ENCODE peak calls at places on chromosomes 16 and 17, in seven cellular contexts. One of them, this sample, is unnamed.

GRCh38 chr17:42553161-42553818 is 567 bp downstream of the HSD17B1 start:
- DNase-seq in gastrocnemius medialis: no peak
- DNase-seq in AG04449: no peak
- DNase-seq in mucosa of descending colon: peak
- DNase-seq in GM06990: no peak
- DNase-seq in CD4-positive, alpha-beta T cell: no peak
- DNase-seq in MM.1S: no peak
- DNase-seq in this sample: no peak

GRCh38 chr17:75778861-75779249 is 5.8 kb upstream of the UNK start:
- DNase-seq in gastrocnemius medialis: peak
- DNase-seq in CD4-positive, alpha-beta T cell: no peak
- DNase-seq in GM06990: no peak
- DNase-seq in MM.1S: peak
- DNase-seq in AG04449: no peak
- DNase-seq in mucosa of descending colon: no peak
- DNase-seq in this sample: no peak

GRCh38 chr17:82930924-82931695 is 91.3 kb upstream of the ZNF750 start:
- DNase-seq in mucosa of descending colon: peak
- DNase-seq in GM06990: no peak
- DNase-seq in gastrocnemius medialis: no peak
- DNase-seq in AG04449: no peak
- DNase-seq in CD4-positive, alpha-beta T cell: no peak
- DNase-seq in MM.1S: no peak
- DNase-seq in this sample: no peak

GRCh38 chr16:59260892-59261291 is 526.8 kb upstream of the GOT2 start:
- DNase-seq in MM.1S: no peak
- DNase-seq in mucosa of descending colon: no peak
- DNase-seq in GM06990: no peak
- DNase-seq in gastrocnemius medialis: no peak
- DNase-seq in CD4-positive, alpha-beta T cell: no peak
- DNase-seq in AG04449: no peak
- DNase-seq in this sample: no peak

GRCh38 chr17:18226284-18226945 is 980 bp downstream of the LLGL1 start:
- DNase-seq in AG04449: no peak
- DNase-seq in GM06990: no peak
- DNase-seq in MM.1S: no peak
- DNase-seq in CD4-positive, alpha-beta T cell: no peak
- DNase-seq in gastrocnemius medialis: no peak
- DNase-seq in mucosa of descending colon: no peak
- DNase-seq in this sample: no peak

GRCh38 chr17:50188521-50189395 is 12.7 kb downstream of the COL1A1 start:
- DNase-seq in AG04449: no peak
- DNase-seq in MM.1S: no peak
- DNase-seq in gastrocnemius medialis: no peak
- DNase-seq in mucosa of descending colon: no peak
- DNase-seq in CD4-positive, alpha-beta T cell: no peak
- DNase-seq in GM06990: no peak
- DNase-seq in this sample: no peak

GRCh38 chr17:74743755-74744154 is 4.7 kb upstream of the NHERF1 start:
- DNase-seq in gastrocnemius medialis: no peak
- DNase-seq in CD4-positive, alpha-beta T cell: no peak
- DNase-seq in AG04449: no peak
- DNase-seq in GM06990: no peak
- DNase-seq in mucosa of descending colon: no peak
- DNase-seq in MM.1S: no peak
- DNase-seq in this sample: no peak

GRCh38 chr16:30953511-30954124 is 3.9 kb upstream of the SETD1A start:
- DNase-seq in mucosa of descending colon: peak
- DNase-seq in AG04449: no peak
- DNase-seq in CD4-positive, alpha-beta T cell: peak
- DNase-seq in gastrocnemius medialis: no peak
- DNase-seq in MM.1S: peak
- DNase-seq in GM06990: peak
- DNase-seq in this sample: no peak

GRCh38 chr17:16529906-16530305 is 37.9 kb upstream of the LRRC75A start:
- DNase-seq in GM06990: no peak
- DNase-seq in CD4-positive, alpha-beta T cell: no peak
- DNase-seq in MM.1S: no peak
- DNase-seq in AG04449: no peak
- DNase-seq in gastrocnemius medialis: no peak
- DNase-seq in mucosa of descending colon: no peak
- DNase-seq in this sample: no peak

GRCh38 chr16:7303014-7303676 is 29.5 kb upstream of the RBFOX1 start:
- DNase-seq in MM.1S: no peak
- DNase-seq in gastrocnemius medialis: no peak
- DNase-seq in GM06990: no peak
- DNase-seq in mucosa of descending colon: no peak
- DNase-seq in CD4-positive, alpha-beta T cell: no peak
- DNase-seq in AG04449: no peak
- DNase-seq in this sample: no peak

GRCh38 chr16:67241008-67241900 is 6.0 kb downstream of the FHOD1 start:
- DNase-seq in CD4-positive, alpha-beta T cell: no peak
- DNase-seq in mucosa of descending colon: peak
- DNase-seq in MM.1S: no peak
- DNase-seq in AG04449: peak
- DNase-seq in gastrocnemius medialis: peak
- DNase-seq in GM06990: no peak
- DNase-seq in this sample: no peak

GRCh38 chr16:52498640-52499039 is 48.3 kb downstream of the TOX3 start:
- DNase-seq in CD4-positive, alpha-beta T cell: no peak
- DNase-seq in AG04449: no peak
- DNase-seq in gastrocnemius medialis: no peak
- DNase-seq in MM.1S: no peak
- DNase-seq in mucosa of descending colon: peak
- DNase-seq in GM06990: no peak
- DNase-seq in this sample: no peak

GRCh38 chr17:63692195-63692816 is 7.6 kb downstream of the LIMD2 start:
- DNase-seq in CD4-positive, alpha-beta T cell: no peak
- DNase-seq in GM06990: no peak
- DNase-seq in AG04449: no peak
- DNase-seq in mucosa of descending colon: no peak
- DNase-seq in gastrocnemius medialis: no peak
- DNase-seq in MM.1S: no peak
- DNase-seq in this sample: no peak

GRCh38 chr16:30748634-30749445 is 615 bp downstream of the PHKG2 start:
- DNase-seq in GM06990: no peak
- DNase-seq in gastrocnemius medialis: no peak
- DNase-seq in AG04449: no peak
- DNase-seq in mucosa of descending colon: no peak
- DNase-seq in MM.1S: peak
- DNase-seq in CD4-positive, alpha-beta T cell: no peak
- DNase-seq in this sample: no peak

GRCh38 chr17:69638516-69638915 is 224.0 kb downstream of the MAP2K6 start:
- DNase-seq in mucosa of descending colon: no peak
- DNase-seq in gastrocnemius medialis: no peak
- DNase-seq in AG04449: no peak
- DNase-seq in MM.1S: no peak
- DNase-seq in CD4-positive, alpha-beta T cell: no peak
- DNase-seq in GM06990: no peak
- DNase-seq in this sample: no peak

GRCh38 chr16:85541619-85542547 is 71.2 kb upstream of the GSE1 start:
- DNase-seq in gastrocnemius medialis: no peak
- DNase-seq in CD4-positive, alpha-beta T cell: no peak
- DNase-seq in MM.1S: no peak
- DNase-seq in mucosa of descending colon: no peak
- DNase-seq in GM06990: no peak
- DNase-seq in AG04449: no peak
- DNase-seq in this sample: no peak

GRCh38 chr17:253091-253846 is 71.8 kb upstream of the DOC2B start:
- DNase-seq in mucosa of descending colon: no peak
- DNase-seq in CD4-positive, alpha-beta T cell: no peak
- DNase-seq in MM.1S: no peak
- DNase-seq in gastrocnemius medialis: no peak
- DNase-seq in GM06990: no peak
- DNase-seq in AG04449: no peak
- DNase-seq in this sample: no peak

GRCh38 chr17:80248894-80249710 is 11.6 kb upstream of the RNF213 start:
- DNase-seq in mucosa of descending colon: peak
- DNase-seq in CD4-positive, alpha-beta T cell: no peak
- DNase-seq in AG04449: no peak
- DNase-seq in GM06990: no peak
- DNase-seq in MM.1S: no peak
- DNase-seq in gastrocnemius medialis: no peak
- DNase-seq in this sample: no peak

GRCh38 chr16:72635104-72635503 is 412.8 kb downstream of the ZFHX3 start:
- DNase-seq in MM.1S: no peak
- DNase-seq in mucosa of descending colon: no peak
- DNase-seq in AG04449: no peak
- DNase-seq in CD4-positive, alpha-beta T cell: no peak
- DNase-seq in gastrocnemius medialis: no peak
- DNase-seq in GM06990: no peak
- DNase-seq in this sample: no peak

GRCh38 chr16:50634947-50635346 is 46.2 kb downstream of the SNX20 start:
- DNase-seq in CD4-positive, alpha-beta T cell: no peak
- DNase-seq in mucosa of descending colon: no peak
- DNase-seq in AG04449: no peak
- DNase-seq in GM06990: no peak
- DNase-seq in gastrocnemius medialis: no peak
- DNase-seq in MM.1S: no peak
- DNase-seq in this sample: no peak
- TF ChIP-seq CTCF in CD4-positive, alpha-beta T cell: no peak
- TF ChIP-seq CTCF in mucosa of descending colon: no peak
- TF ChIP-seq CTCF in AG04449: no peak
- TF ChIP-seq CTCF in GM06990: peak
- TF ChIP-seq CTCF in gastrocnemius medialis: no peak
- TF ChIP-seq CTCF in MM.1S: no peak
- TF ChIP-seq CTCF in this sample: peak

GRCh38 chr17:48624118-48624517 is 2.0 kb downstream of the HOXB9 start:
- DNase-seq in gastrocnemius medialis: no peak
- DNase-seq in CD4-positive, alpha-beta T cell: no peak
- DNase-seq in MM.1S: no peak
- DNase-seq in GM06990: no peak
- DNase-seq in AG04449: no peak
- DNase-seq in mucosa of descending colon: no peak
- DNase-seq in this sample: no peak

GRCh38 chr17:48626202-48626469 is at the start of gene HOXB9:
- DNase-seq in gastrocnemius medialis: no peak
- DNase-seq in MM.1S: no peak
- DNase-seq in mucosa of descending colon: no peak
- DNase-seq in GM06990: no peak
- DNase-seq in AG04449: no peak
- DNase-seq in CD4-positive, alpha-beta T cell: no peak
- DNase-seq in this sample: no peak

GRCh38 chr17:48626470-48627241 is 498 bp upstream of the HOXB9 start:
- DNase-seq in GM06990: no peak
- DNase-seq in CD4-positive, alpha-beta T cell: no peak
- DNase-seq in gastrocnemius medialis: no peak
- DNase-seq in mucosa of descending colon: peak
- DNase-seq in AG04449: no peak
- DNase-seq in MM.1S: no peak
- DNase-seq in this sample: no peak

GRCh38 chr17:48624544-48625501 is 1.3 kb downstream of the HOXB9 start:
- DNase-seq in mucosa of descending colon: peak
- DNase-seq in AG04449: no peak
- DNase-seq in gastrocnemius medialis: no peak
- DNase-seq in GM06990: no peak
- DNase-seq in CD4-positive, alpha-beta T cell: no peak
- DNase-seq in MM.1S: no peak
- DNase-seq in this sample: no peak

DNA sequence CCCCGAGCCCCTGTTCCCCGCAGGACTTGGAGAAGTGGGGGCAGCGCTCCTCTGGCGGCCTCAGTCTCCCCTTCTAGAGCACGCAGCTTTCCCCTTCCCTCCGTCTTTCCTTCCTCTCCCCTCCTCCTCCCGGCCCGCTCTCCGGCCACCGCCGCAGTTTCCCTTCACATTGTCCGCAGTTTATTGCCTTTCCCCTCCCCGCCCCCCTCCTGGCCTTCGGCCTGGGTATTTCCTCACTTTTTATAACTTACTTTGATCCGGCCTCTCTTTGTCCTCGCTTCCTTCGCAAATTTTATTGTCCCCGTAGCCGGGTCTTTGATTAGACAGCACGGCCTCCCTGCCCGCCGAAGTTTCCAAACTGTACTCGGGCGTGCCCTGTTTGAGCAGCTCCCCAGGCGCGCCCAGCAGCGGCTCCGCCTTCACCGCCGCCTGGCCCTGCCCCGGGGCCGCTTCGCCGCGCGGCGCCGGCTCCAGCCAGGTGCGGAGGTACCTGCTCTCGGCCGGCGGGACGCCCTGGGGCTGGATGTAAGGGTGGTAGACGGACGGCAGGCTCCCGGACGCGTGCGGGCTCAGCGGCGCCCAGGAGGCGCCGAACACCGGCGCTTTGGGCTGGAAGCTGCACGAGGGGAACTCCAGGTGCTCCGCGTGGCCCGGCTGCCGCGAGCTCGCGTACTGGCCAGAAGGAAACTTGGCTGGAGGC is 506 bp downstream of the HOXB9 start:
- DNase-seq in mucosa of descending colon: peak
- DNase-seq in CD4-positive, alpha-beta T cell: no peak
- DNase-seq in MM.1S: peak
- DNase-seq in AG04449: no peak
- DNase-seq in GM06990: no peak
- DNase-seq in gastrocnemius medialis: no peak
- DNase-seq in this sample: no peak
- TF ChIP-seq CTCF in mucosa of descending colon: no peak
- TF ChIP-seq CTCF in CD4-positive, alpha-beta T cell: no peak
- TF ChIP-seq CTCF in MM.1S: no peak
- TF ChIP-seq CTCF in AG04449: no peak
- TF ChIP-seq CTCF in GM06990: no peak
- TF ChIP-seq CTCF in gastrocnemius medialis: no peak
- TF ChIP-seq CTCF in this sample: no peak

GRCh38 chr17:39014795-39015545 is 47.8 kb upstream of the FBXO47 start:
- DNase-seq in gastrocnemius medialis: no peak
- DNase-seq in CD4-positive, alpha-beta T cell: no peak
- DNase-seq in AG04449: no peak
- DNase-seq in mucosa of descending colon: no peak
- DNase-seq in MM.1S: no peak
- DNase-seq in GM06990: no peak
- DNase-seq in this sample: no peak

GRCh38 chr17:39014044-39014794 is 47.0 kb upstream of the FBXO47 start:
- DNase-seq in AG04449: no peak
- DNase-seq in gastrocnemius medialis: no peak
- DNase-seq in GM06990: no peak
- DNase-seq in CD4-positive, alpha-beta T cell: no peak
- DNase-seq in MM.1S: no peak
- DNase-seq in mucosa of descending colon: no peak
- DNase-seq in this sample: no peak

GRCh38 chr17:39009471-39010085 is 42.4 kb upstream of the FBXO47 start:
- DNase-seq in MM.1S: no peak
- DNase-seq in gastrocnemius medialis: no peak
- DNase-seq in AG04449: no peak
- DNase-seq in CD4-positive, alpha-beta T cell: no peak
- DNase-seq in GM06990: no peak
- DNase-seq in mucosa of descending colon: no peak
- DNase-seq in this sample: no peak

GRCh38 chr17:39012725-39013124 is 45.5 kb upstream of the FBXO47 start:
- DNase-seq in CD4-positive, alpha-beta T cell: no peak
- DNase-seq in gastrocnemius medialis: no peak
- DNase-seq in MM.1S: no peak
- DNase-seq in GM06990: no peak
- DNase-seq in AG04449: no peak
- DNase-seq in mucosa of descending colon: no peak
- DNase-seq in this sample: no peak

GRCh38 chr17:39011907-39012468 is 44.8 kb upstream of the FBXO47 start:
- DNase-seq in MM.1S: no peak
- DNase-seq in gastrocnemius medialis: no peak
- DNase-seq in mucosa of descending colon: no peak
- DNase-seq in AG04449: no peak
- DNase-seq in CD4-positive, alpha-beta T cell: no peak
- DNase-seq in GM06990: no peak
- DNase-seq in this sample: no peak
- TF ChIP-seq CTCF in MM.1S: no peak
- TF ChIP-seq CTCF in gastrocnemius medialis: no peak
- TF ChIP-seq CTCF in mucosa of descending colon: no peak
- TF ChIP-seq CTCF in AG04449: no peak
- TF ChIP-seq CTCF in CD4-positive, alpha-beta T cell: no peak
- TF ChIP-seq CTCF in GM06990: no peak
- TF ChIP-seq CTCF in this sample: no peak

GRCh38 chr16:57627184-57627871 is 1.1 kb upstream of the ADGRG1 start:
- DNase-seq in gastrocnemius medialis: no peak
- DNase-seq in mucosa of descending colon: no peak
- DNase-seq in AG04449: peak
- DNase-seq in CD4-positive, alpha-beta T cell: no peak
- DNase-seq in GM06990: no peak
- DNase-seq in MM.1S: no peak
- DNase-seq in this sample: no peak
- TF ChIP-seq CTCF in gastrocnemius medialis: no peak
- TF ChIP-seq CTCF in mucosa of descending colon: no peak
- TF ChIP-seq CTCF in AG04449: peak
- TF ChIP-seq CTCF in CD4-positive, alpha-beta T cell: no peak
- TF ChIP-seq CTCF in GM06990: no peak
- TF ChIP-seq CTCF in MM.1S: no peak
- TF ChIP-seq CTCF in this sample: no peak

This sample was measured in D721Med.